ENCODE peak calls at places on chromosomes 7 and 10, in ten cellular contexts. Y is heart left ventricle, I is GM23338, T is GM12878, J is IMR-90, S is aorta, R is OCI-LY7, D is tibial artery, L is RWPE2, X is AG04450. A is an unnamed sample.

GRCh38 chr10:11882646-11883375 is 59.7 kb downstream of the PROSER2 start:
- DNase-seq in D (no peak), L (no peak), I (no peak), J (no peak), S (no peak), T (no peak), Y (no peak), R (no peak), X (no peak), A (no peak)

GRCh38 chr7:31488562-31489203 is 25.2 kb upstream of the ITPRID1 start:
- DNase-seq in L (no peak), D (no peak), R (peak; percentile 58), T (peak; percentile 34), X (no peak), J (no peak), S (no peak), I (peak; percentile 87), Y (no peak), A (no peak)

GRCh38 chr7:2926898-2927405 is 82.8 kb upstream of the GNA12 start:
- DNase-seq in R (peak; percentile 54), I (no peak), X (no peak), D (peak; percentile 39), T (no peak), L (peak; percentile 45), Y (no peak), J (no peak), S (peak; percentile 55), A (peak; percentile 52)

GRCh38 chr7:15839415-15840100 is 153.1 kb upstream of the MEOX2 start:
- DNase-seq in I (peak; percentile 86), R (no peak), D (peak; percentile 70), Y (peak; percentile 81), L (no peak), T (no peak), J (no peak), S (peak; percentile 77), X (no peak), A (peak; percentile 75)

GRCh38 chr10:82340166-82340565 is 465.2 kb downstream of the NRG3 start:
- DNase-seq in R (no peak), D (no peak), T (no peak), I (no peak), S (no peak), Y (no peak), X (no peak), J (no peak), L (no peak), A (no peak)

GRCh38 chr7:99990417-99990816 is 14.6 kb upstream of the AZGP1 start:
- DNase-seq in I (peak; percentile 36), J (no peak), L (peak; percentile 26), D (no peak), Y (no peak), T (no peak), X (no peak), S (peak; percentile 67), R (no peak), A (no peak)

GRCh38 chr7:35366167-35367155 is 112.6 kb upstream of the TBX20 start:
- DNase-seq in J (no peak), X (no peak), D (no peak), R (no peak), S (no peak), L (no peak), I (peak; percentile 71), Y (no peak), T (no peak), A (peak; percentile 49)

GRCh38 chr10:11297136-11297535 is 279.5 kb downstream of the CELF2 start:
- DNase-seq in S (no peak), L (no peak), Y (no peak), J (no peak), D (no peak), R (no peak), X (no peak), I (no peak), T (no peak), A (peak; percentile 31)

GRCh38 chr10:75638752-75639151 is 207.3 kb downstream of the LRMDA start:
- DNase-seq in I (no peak), X (no peak), S (no peak), T (no peak), J (no peak), Y (no peak), R (no peak), D (no peak), L (no peak), A (no peak)

GRCh38 chr7:33792547-33793105 is 112.7 kb upstream of the BMPER start:
- DNase-seq in S (no peak), J (no peak), Y (no peak), I (no peak), L (no peak), D (no peak), X (no peak), T (no peak), R (no peak), A (no peak)

GRCh38 chr7:100472854-100473499 is 6.0 kb downstream of the TSC22D4 start:
- DNase-seq in L (no peak), R (no peak), X (no peak), T (no peak), Y (peak; percentile 58), S (peak; percentile 79), D (peak; percentile 74), J (peak; percentile 60), I (no peak), A (peak; percentile 79)

DNA sequence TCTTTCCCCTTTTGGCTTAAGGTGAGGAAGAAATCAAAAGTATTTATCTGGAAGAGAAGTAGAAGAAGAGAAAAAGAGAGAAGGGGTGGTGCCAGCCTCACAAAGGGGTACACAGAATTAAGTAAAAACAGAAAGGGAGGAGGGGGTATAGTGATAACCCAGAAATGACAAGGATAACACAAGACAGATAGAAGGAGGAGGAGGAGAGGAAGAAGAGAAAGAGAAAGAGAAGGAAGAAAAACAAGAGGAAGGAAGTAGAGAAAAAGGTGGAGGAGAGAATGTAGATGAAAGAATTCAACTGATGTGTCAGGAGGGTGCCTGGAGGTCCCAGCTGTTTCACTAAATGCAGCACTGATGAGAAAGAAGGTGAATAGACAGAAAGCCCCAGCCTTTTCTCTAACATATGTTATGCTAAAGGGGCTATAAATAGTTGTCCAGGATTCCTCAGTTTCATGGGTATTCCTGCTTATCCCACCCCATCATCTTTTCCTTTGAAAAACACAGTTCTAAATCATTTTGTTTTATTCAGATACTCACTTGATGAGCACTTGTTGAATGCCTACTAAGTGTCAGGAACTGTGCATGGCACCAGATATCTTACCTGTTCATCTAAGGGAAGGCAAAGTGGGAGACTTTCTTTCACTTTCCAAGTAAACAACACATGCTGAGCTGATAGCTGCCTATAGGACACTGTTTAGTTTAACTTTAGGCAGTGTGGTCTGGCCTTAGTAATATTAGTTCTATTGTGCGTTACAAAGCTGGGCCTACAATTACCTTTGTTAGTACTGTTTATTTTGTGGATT is 8.0 kb downstream of the SEMA3E start:
- DNase-seq in D (no peak), J (no peak), L (no peak), T (no peak), I (peak; percentile 23), S (no peak), X (no peak), R (no peak), Y (no peak), A (no peak)
- H3K27ac ChIP-seq in D (no peak overlapping the region), J (no peak overlapping the region), L (no peak overlapping the region), T (no peak overlapping the region), I (peak overlapping the region; percentile 12), S (no peak overlapping the region), X (no peak overlapping the region), R (no peak overlapping the region), Y (no peak overlapping the region), A (no peak overlapping the region)

GRCh38 chr10:3787816-3788215 is 2.8 kb upstream of the KLF6 start:
- DNase-seq in D (no peak), J (no peak), Y (no peak), R (no peak), X (no peak), T (no peak), I (no peak), S (no peak), L (no peak), A (peak; percentile 61)
- H3K27ac ChIP-seq in D (no peak overlapping the region), J (no peak overlapping the region), Y (no peak overlapping the region), R (no peak overlapping the region), X (peak overlapping the region; percentile 1), T (no peak overlapping the region), I (no peak overlapping the region), S (no peak overlapping the region), L (peak overlapping the region; percentile 99), A (no peak overlapping the region)

GRCh38 chr10:1057106-1057657 is 997 bp downstream of the WDR37 start:
- DNase-seq in I (peak; percentile 43), T (no peak), L (no peak), R (peak; percentile 36), D (no peak), J (no peak), S (no peak), X (no peak), Y (no peak), A (no peak)

GRCh38 chr10:1059902-1060301 is 3.7 kb downstream of the WDR37 start:
- DNase-seq in L (no peak), D (no peak), I (no peak), X (no peak), J (no peak), T (no peak), R (no peak), Y (no peak), S (no peak), A (no peak)

GRCh38 chr10:1054684-1055083 is 1.5 kb upstream of the WDR37 start:
- DNase-seq in Y (no peak), R (no peak), I (no peak), L (no peak), J (no peak), S (no peak), X (no peak), T (no peak), D (no peak), A (no peak)

GRCh38 chr10:1056326-1057105 is at the start of gene WDR37:
- DNase-seq in S (peak; percentile 96), T (no peak), L (peak; percentile 80), J (peak; percentile 90), Y (peak; percentile 92), I (peak; percentile 92), D (peak; percentile 92), X (peak; percentile 56), R (peak; percentile 87), A (peak; percentile 88)

GRCh38 chr10:1058017-1058416 is 1.8 kb downstream of the WDR37 start:
- DNase-seq in R (no peak), Y (peak; percentile 40), T (no peak), X (no peak), S (no peak), L (no peak), J (no peak), I (no peak), D (no peak), A (no peak)
- H3K27ac ChIP-seq in R (no peak overlapping the region), Y (peak overlapping the region; percentile 96), T (peak overlapping the region; percentile 85), X (no peak overlapping the region), S (no peak overlapping the region), L (peak overlapping the region; percentile 89), J (no peak overlapping the region), I (no peak overlapping the region), D (no peak overlapping the region), A (no peak overlapping the region)

DNA sequence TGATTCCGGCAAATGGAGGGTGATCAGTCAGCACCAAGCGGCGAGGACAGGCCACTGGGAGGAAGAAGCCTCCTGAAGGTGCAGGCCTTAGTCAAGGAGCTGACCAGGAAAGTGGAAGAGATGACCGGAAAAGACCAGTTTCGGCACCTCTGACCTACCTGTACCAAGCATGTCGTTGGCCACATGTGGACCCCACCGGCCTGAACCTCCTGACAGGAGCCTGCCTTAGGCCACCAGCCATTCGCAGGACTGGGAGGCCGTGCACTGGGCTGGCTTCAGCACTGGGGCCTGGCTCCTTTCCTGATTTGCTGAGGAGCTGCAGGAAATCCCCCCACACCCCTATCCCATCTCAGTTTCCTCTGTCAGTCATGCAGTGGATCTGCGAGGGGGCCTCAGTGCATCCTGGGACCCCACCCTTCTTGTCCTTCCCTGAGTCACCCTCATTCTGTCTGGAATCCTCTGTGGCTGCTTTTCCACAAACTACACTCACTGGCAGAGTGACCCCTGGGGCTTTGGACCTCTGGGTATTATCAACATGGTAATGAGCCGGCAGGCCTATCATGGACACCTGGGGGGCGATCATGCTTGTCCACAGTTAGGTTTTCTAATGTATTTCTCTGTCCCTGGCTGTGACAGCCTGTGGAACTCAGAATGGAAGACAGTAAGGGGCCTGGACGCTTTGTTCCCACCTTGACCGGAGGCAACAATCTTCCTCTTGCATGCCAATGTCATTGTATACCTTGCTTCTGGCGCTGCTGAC is 33.0 kb downstream of the RAMP3 start:
- DNase-seq in Y (no peak), L (no peak), I (no peak), J (no peak), D (no peak), X (no peak), T (no peak), S (no peak), R (no peak), A (no peak)
- H3K27ac ChIP-seq in Y (no peak overlapping the region), L (no peak overlapping the region), I (no peak overlapping the region), J (no peak overlapping the region), D (no peak overlapping the region), X (no peak overlapping the region), T (no peak overlapping the region), S (no peak overlapping the region), R (no peak overlapping the region), A (no peak overlapping the region)

A was measured in coronary artery.